ENCODE peak calls at places on chromosomes 1 and 21, in eight cellular contexts. U is heart left ventricle, C is astrocyte of the cerebellum, F is pancreas, H is GM12865, N is colonic mucosa, K is AG10803, E is AG04450. R is an unnamed sample.
A peak's percentile ranks its signal among the peaks of the same experiment; 100 is the strongest.

GRCh38 chr1:205370780-205371179 is 14.1 kb upstream of the KLHDC8A start:
- DNase-seq in K (no peak), F (peak; percentile 34), N (no peak), C (no peak), H (no peak), U (no peak), E (no peak), R (no peak)

GRCh38 chr21:25626752-25627151 is 12.3 kb upstream of the JAM2 start:
- DNase-seq in U (peak; percentile 76), H (no peak), N (no peak), C (no peak), E (no peak), F (no peak), K (no peak), R (no peak)

GRCh38 chr1:53754484-53755312 is 15.7 kb upstream of the GLIS1 start:
- DNase-seq in K (peak; percentile 71), F (no peak), H (peak; percentile 58), U (no peak), C (no peak), E (no peak), N (peak; percentile 54), R (no peak)

GRCh38 chr1:170240409-170240808 is 94.7 kb downstream of the NTMT2 start:
- DNase-seq in N (no peak), E (no peak), H (peak; percentile 59), K (no peak), F (no peak), C (no peak), U (no peak), R (no peak)

GRCh38 chr1:39047374-39048229 is 21.5 kb downstream of the NDUFS5 start:
- DNase-seq in E (peak; percentile 34), U (peak; percentile 54), N (no peak), F (no peak), H (peak; percentile 73), C (peak; percentile 74), K (peak; percentile 87), R (peak; percentile 75)

GRCh38 chr1:228190182-228190581 is 17.7 kb upstream of the OBSCN start:
- DNase-seq in F (no peak), K (no peak), N (no peak), C (no peak), H (no peak), U (no peak), E (no peak), R (no peak)

GRCh38 chr21:16055012-16055411 is 325.2 kb downstream of the USP25 start:
- DNase-seq in E (no peak), C (no peak), H (no peak), K (no peak), F (no peak), N (no peak), U (no peak), R (no peak)

GRCh38 chr1:205450448-205450847 is 5.4 kb downstream of the BLACAT1 start:
- DNase-seq in H (no peak), C (no peak), U (no peak), E (no peak), N (no peak), K (no peak), F (no peak), R (no peak)

GRCh38 chr1:248828845-248829244 is 3.1 kb upstream of the SH3BP5L start:
- DNase-seq in C (no peak), N (no peak), E (no peak), K (peak; percentile 47), U (no peak), H (no peak), F (no peak), R (peak; percentile 8)

GRCh38 chr1:196660912-196661311 is 9.1 kb downstream of the CFH start:
- DNase-seq in C (no peak), E (peak; percentile 6), H (peak; percentile 22), K (peak; percentile 25), F (no peak), U (no peak), N (no peak), R (no peak)

GRCh38 chr1:35857830-35858229 is 25.2 kb upstream of the AGO1 start:
- DNase-seq in F (no peak), K (peak; percentile 26), E (no peak), H (peak; percentile 31), C (peak; percentile 12), N (no peak), U (no peak), R (no peak)

GRCh38 chr1:23745515-23745914 is 2.2 kb downstream of the ELOA start:
- DNase-seq in U (no peak), F (no peak), C (no peak), K (peak; percentile 53), H (peak; percentile 69), N (no peak), E (no peak), R (no peak)
- TF ChIP-seq CTCF in U (no peak), F (peak; percentile 13), C (peak; percentile 41), K (peak; percentile 58), H (peak; percentile 51), N (peak; percentile 25), E (peak; percentile 58), R (peak; percentile 58)

GRCh38 chr1:3314561-3315271 is 139.7 kb upstream of the ARHGEF16 start:
- DNase-seq in K (peak; percentile 60), C (no peak), N (no peak), F (no peak), U (peak; percentile 21), E (no peak), H (no peak), R (no peak)

GRCh38 chr1:3312310-3312734 is 142.1 kb upstream of the ARHGEF16 start:
- DNase-seq in F (no peak), C (no peak), H (no peak), E (no peak), N (no peak), K (no peak), U (peak; percentile 32), R (no peak)

GRCh38 chr1:3313579-3313955 is 140.9 kb upstream of the ARHGEF16 start:
- DNase-seq in F (peak; percentile 68), N (peak; percentile 59), K (peak; percentile 95), C (peak; percentile 94), H (no peak), E (peak; percentile 55), U (peak; percentile 95), R (peak; percentile 95)

GRCh38 chr1:3311711-3312110 is 142.8 kb upstream of the ARHGEF16 start:
- DNase-seq in N (no peak), K (no peak), F (no peak), C (no peak), U (no peak), H (no peak), E (no peak), R (no peak)

DNA sequence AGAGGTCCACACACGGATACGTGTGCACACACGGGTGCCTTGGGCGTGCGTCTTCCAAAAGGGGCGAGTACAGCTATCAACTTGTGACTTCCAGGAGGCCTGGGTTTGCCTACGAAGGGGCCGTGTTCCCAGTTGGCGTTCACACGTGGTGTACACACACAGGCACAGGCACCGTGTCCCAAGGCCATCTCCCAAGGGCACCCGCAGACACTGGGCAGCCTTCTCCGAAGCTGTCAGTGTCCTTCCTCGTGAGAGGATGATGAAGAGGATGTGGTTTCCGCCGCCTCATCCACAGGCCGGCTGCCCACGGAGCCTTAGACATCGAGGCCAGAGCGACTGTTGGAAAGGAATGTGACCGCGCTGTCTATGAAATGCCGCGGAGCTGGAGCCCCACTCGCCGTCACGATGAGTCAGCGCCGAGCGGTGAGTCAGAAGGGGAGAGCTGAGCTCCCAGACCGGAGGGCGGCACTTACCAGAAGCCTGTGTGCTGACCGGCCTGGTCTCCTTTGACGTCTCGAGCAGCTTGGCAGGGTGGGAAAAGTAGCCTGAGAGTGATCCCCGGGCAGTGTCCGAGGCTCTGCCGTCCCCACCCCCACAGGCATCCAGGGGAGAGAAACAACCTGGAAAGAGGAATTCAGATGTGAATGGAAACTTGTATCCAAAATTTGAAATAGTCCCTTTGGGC is 141.4 kb upstream of the ARHGEF16 start:
- DNase-seq in K (peak; percentile 98), U (peak; percentile 98), F (peak; percentile 73), C (peak; percentile 98), E (peak; percentile 95), N (peak; percentile 64), H (no peak), R (peak; percentile 98)
- H3K4me3 ChIP-seq in K (no peak overlapping the region), U (peak overlapping the region; percentile 17), F (no peak overlapping the region), C (no peak overlapping the region), E (peak overlapping the region; percentile 13), N (no peak overlapping the region), H (no peak overlapping the region), R (no peak overlapping the region)

GRCh38 chr21:27805696-27806095 is 838.8 kb upstream of the ADAMTS5 start:
- DNase-seq in F (no peak), N (no peak), H (no peak), E (no peak), U (no peak), K (no peak), C (no peak), R (no peak)

GRCh38 chr21:27804515-27804914 is 837.6 kb upstream of the ADAMTS5 start:
- DNase-seq in H (no peak), U (peak; percentile 28), E (no peak), N (no peak), C (peak; percentile 20), F (no peak), K (peak; percentile 67), R (no peak)

GRCh38 chr21:27799861-27800260 is 833.0 kb upstream of the ADAMTS5 start:
- DNase-seq in N (no peak), E (no peak), F (no peak), C (no peak), H (no peak), K (peak; percentile 24), U (no peak), R (no peak)

GRCh38 chr21:27803571-27803970 is 836.7 kb upstream of the ADAMTS5 start:
- DNase-seq in C (no peak), U (no peak), E (no peak), H (no peak), F (no peak), K (no peak), N (no peak), R (no peak)

GRCh38 chr21:27802816-27803475 is 836.1 kb upstream of the ADAMTS5 start:
- DNase-seq in N (peak; percentile 53), E (no peak), K (peak; percentile 56), U (no peak), F (no peak), C (peak; percentile 3), H (peak; percentile 57), R (no peak)
- TF ChIP-seq CTCF in N (peak; percentile 49), E (peak; percentile 67), K (peak; percentile 85), U (peak; percentile 43), F (peak; percentile 29), C (peak; percentile 63), H (peak; percentile 55), R (peak; percentile 84)

DNA sequence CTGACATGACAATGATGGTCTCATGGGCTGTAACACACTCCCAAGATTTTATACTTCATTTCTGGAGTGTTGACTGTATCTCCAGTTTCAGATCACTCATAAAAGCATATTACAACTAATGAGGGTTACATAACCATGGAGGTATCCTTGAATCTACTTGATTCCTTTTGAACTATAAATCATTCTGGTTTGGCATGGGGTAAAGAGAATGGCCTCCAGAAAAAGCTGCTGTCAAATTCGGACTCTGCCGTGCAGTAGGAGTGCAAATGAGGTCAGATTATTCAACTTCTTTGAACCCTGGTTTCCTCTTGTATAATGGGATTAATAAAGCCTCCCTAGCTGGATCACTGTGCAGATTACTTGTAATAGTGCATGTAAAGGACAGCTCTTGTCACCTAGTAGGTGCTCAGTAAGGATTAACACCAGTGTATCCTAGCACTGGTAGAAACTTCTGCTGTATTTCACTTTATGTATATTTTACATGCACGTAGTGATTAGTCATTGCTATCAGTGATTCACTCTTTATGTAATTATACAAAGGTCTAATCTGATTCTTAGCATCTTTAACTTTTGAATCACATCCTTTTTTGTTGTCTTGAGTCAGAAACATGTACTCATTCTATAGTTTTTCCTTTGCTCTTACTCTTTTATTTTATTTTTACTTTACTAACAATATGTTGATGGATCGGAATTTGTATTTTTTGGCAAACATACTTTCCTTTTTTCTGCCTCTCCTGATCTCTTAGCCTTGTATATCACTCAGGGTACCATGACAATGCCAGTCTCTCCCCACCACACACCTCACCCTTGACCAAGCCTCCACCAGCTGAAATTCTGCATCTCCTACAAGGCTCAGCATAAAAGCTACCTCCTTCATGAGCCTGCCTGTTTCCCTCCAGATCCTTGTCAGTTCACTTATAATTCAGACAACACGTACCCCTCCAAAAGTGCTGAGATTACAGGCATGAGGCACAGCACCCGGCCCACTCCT is 3.2 kb downstream of the LRRC8C start:
- DNase-seq in N (no peak), H (no peak), F (no peak), K (peak; percentile 37), C (no peak), U (no peak), E (peak; percentile 36), R (no peak)
- H3K4me3 ChIP-seq in N (no peak overlapping the region), H (no peak overlapping the region), F (no peak overlapping the region), K (no peak overlapping the region), C (no peak overlapping the region), U (peak overlapping the region; percentile 84), E (peak overlapping the region; percentile 39), R (no peak overlapping the region)